ENCODE peak calls at places on chromosomes 16 and 17, in four cellular contexts. E, R, O and N are unnamed samples.

GRCh38 chr16:17277981-17278381 is 192.8 kb downstream of the XYLT1 start:
- DNase-seq in R (no peak), O (no peak), E (no peak), N (no peak)

GRCh38 chr16:70349783-70350182 is 3.1 kb downstream of the DDX19A start:
- DNase-seq in E (no peak), O (no peak), R (no peak), N (no peak)

GRCh38 chr17:50316016-50316587 is 29.8 kb upstream of the XYLT2 start:
- DNase-seq in R (no peak), O (no peak), E (no peak), N (no peak)

GRCh38 chr17:44916059-44916780 is 920 bp upstream of the GFAP start:
- DNase-seq in E (no peak), O (no peak), R (no peak), N (no peak)

GRCh38 chr16:68469728-68470460 is 21.6 kb upstream of the SMPD3 start:
- DNase-seq in R (no peak), E (no peak), O (no peak), N (no peak)

GRCh38 chr17:77724876-77725615 is 233.5 kb upstream of the TNRC6C start:
- DNase-seq in R (no peak), O (no peak), E (no peak), N (no peak)

GRCh38 chr16:73071131-73071940 is 23.4 kb upstream of the ZFHX3 start:
- DNase-seq in E (peak; percentile 84), O (no peak), R (peak; percentile 70), N (no peak)

GRCh38 chr16:66364117-66364958 is 2.2 kb upstream of the CDH5 start:
- DNase-seq in O (no peak), R (peak; percentile 14), E (peak; percentile 87), N (no peak)

GRCh38 chr17:72358465-72358864 is 237.6 kb downstream of the SOX9 start:
- DNase-seq in R (no peak), O (no peak), E (no peak), N (peak; percentile 34)

GRCh38 chr17:42563543-42563942 is 1.6 kb downstream of the COASY start:
- DNase-seq in O (no peak), R (no peak), E (peak; percentile 59), N (no peak)

GRCh38 chr16:68072038-68072695 is 13.0 kb upstream of the NFATC3 start:
- DNase-seq in R (no peak), E (no peak), O (no peak), N (peak; percentile 34)

GRCh38 chr16:75424096-75424762 is 9.1 kb downstream of the CFDP1 start:
- DNase-seq in E (no peak), O (no peak), R (no peak), N (no peak)

GRCh38 chr17:7233701-7234099 is 617 bp downstream of the DVL2 start:
- DNase-seq in E (no peak), O (no peak), R (no peak), N (no peak)

GRCh38 chr17:43579570-43580140 is 33.5 kb upstream of the ETV4 start:
- DNase-seq in O (peak; percentile 75), E (no peak), R (no peak), N (no peak)

GRCh38 chr17:61201211-61201610 is 198.4 kb upstream of the TBX2 start:
- DNase-seq in R (no peak), O (peak; percentile 86), E (no peak), N (peak; percentile 93)

GRCh38 chr16:80954985-80955384 is 51.7 kb downstream of the CMC2 start:
- DNase-seq in O (no peak), E (no peak), R (no peak), N (no peak)

GRCh38 chr16:14965328-14965727 is 9.5 kb upstream of the PDXDC1 start:
- DNase-seq in R (no peak), O (no peak), E (no peak), N (no peak)

GRCh38 chr16:31335431-31335830 is 19.5 kb upstream of the ITGAX start:
- DNase-seq in O (no peak), E (peak; percentile 14), R (no peak), N (no peak)

GRCh38 chr16:6209355-6209930 is 1111.8 kb upstream of the EEF2KMT start:
- DNase-seq in O (no peak), R (no peak), E (no peak), N (no peak)

GRCh38 chr16:74999208-74999682 is 421 bp downstream of the ZNRF1 start:
- DNase-seq in O (no peak), R (no peak), E (peak; percentile 76), N (no peak)

GRCh38 chr17:8057691-8058114 is 18.8 kb downstream of the ALOX15B start:
- DNase-seq in R (peak; percentile 34), E (peak; percentile 49), O (peak; percentile 51), N (no peak)

GRCh38 chr16:888901-889570 is 81.7 kb downstream of the LMF1 start:
- DNase-seq in O (no peak), R (no peak), E (peak; percentile 47), N (no peak)

GRCh38 chr17:63601439-63602371 is 1.0 kb downstream of the TACO1 start:
- DNase-seq in O (no peak), R (no peak), E (no peak), N (no peak)

GRCh38 chr16:79599837-79600635 is 501 bp downstream of the MAF start:
- DNase-seq in E (peak; percentile 88), R (peak; percentile 67), O (no peak), N (no peak)

GRCh38 chr17:7862692-7863437 is 5.1 kb downstream of the CYB5D1 start:
- DNase-seq in O (no peak), R (peak; percentile 40), E (no peak), N (no peak)

GRCh38 chr17:31537558-31537957 is 146.1 kb downstream of the RAB11FIP4 start:
- DNase-seq in R (no peak), E (peak; percentile 74), O (no peak), N (no peak)

GRCh38 chr17:20228410-20228809 is 219.3 kb downstream of the SPECC1 start:
- DNase-seq in R (no peak), O (no peak), E (no peak), N (no peak)

GRCh38 chr17:7045492-7046126 is 1.7 kb upstream of the SLC16A11 start:
- DNase-seq in E (no peak), R (peak; percentile 9), O (no peak), N (peak; percentile 44)

GRCh38 chr16:87581867-87582220 is 20.5 kb upstream of the JPH3 start:
- DNase-seq in E (peak; percentile 92), O (peak; percentile 89), R (no peak), N (peak; percentile 87)